ENCODE peak calls at places on chromosome 19, in eight cellular contexts. One of them, this sample, is unnamed.

GRCh38 chr19:58406818-58407657 is 1.4 kb upstream of the ZNF584 start:
- DNase-seq in trophoblast cell: no peak
- DNase-seq in AG09319: no peak
- DNase-seq in GM03348: no peak
- DNase-seq in GM04504: no peak
- DNase-seq in activated CD4-positive, alpha-beta T cell treated with anti-CD3 and anti-CD28 coated beads, Interleukin-2, amount 50 U/mL, for 48 hours: no peak
- DNase-seq in renal cortical epithelial cell: no peak
- DNase-seq in heart left ventricle: no peak
- DNase-seq in this sample: no peak

GRCh38 chr19:39138221-39139211 is 12.9 kb downstream of the PAK4 start:
- DNase-seq in trophoblast cell: no peak
- DNase-seq in AG09319: no peak
- DNase-seq in GM03348: no peak
- DNase-seq in GM04504: no peak
- DNase-seq in activated CD4-positive, alpha-beta T cell treated with anti-CD3 and anti-CD28 coated beads, Interleukin-2, amount 50 U/mL, for 48 hours: no peak
- DNase-seq in renal cortical epithelial cell: no peak
- DNase-seq in heart left ventricle: no peak
- DNase-seq in this sample: no peak

GRCh38 chr19:4007836-4008539 is 452 bp downstream of the PIAS4 start:
- DNase-seq in trophoblast cell: no peak
- DNase-seq in AG09319: no peak
- DNase-seq in GM03348: peak
- DNase-seq in GM04504: no peak
- DNase-seq in activated CD4-positive, alpha-beta T cell treated with anti-CD3 and anti-CD28 coated beads, Interleukin-2, amount 50 U/mL, for 48 hours: peak
- DNase-seq in renal cortical epithelial cell: no peak
- DNase-seq in heart left ventricle: no peak
- DNase-seq in this sample: no peak

GRCh38 chr19:31344403-31344802 is 4.8 kb downstream of the TSHZ3 start:
- DNase-seq in trophoblast cell: no peak
- DNase-seq in AG09319: no peak
- DNase-seq in GM03348: no peak
- DNase-seq in GM04504: no peak
- DNase-seq in activated CD4-positive, alpha-beta T cell treated with anti-CD3 and anti-CD28 coated beads, Interleukin-2, amount 50 U/mL, for 48 hours: no peak
- DNase-seq in renal cortical epithelial cell: no peak
- DNase-seq in heart left ventricle: no peak
- DNase-seq in this sample: no peak

GRCh38 chr19:2983351-2984195 is 6.2 kb downstream of the TLE6 start:
- DNase-seq in trophoblast cell: peak
- DNase-seq in AG09319: no peak
- DNase-seq in GM03348: peak
- DNase-seq in GM04504: peak
- DNase-seq in activated CD4-positive, alpha-beta T cell treated with anti-CD3 and anti-CD28 coated beads, Interleukin-2, amount 50 U/mL, for 48 hours: no peak
- DNase-seq in renal cortical epithelial cell: peak
- DNase-seq in heart left ventricle: peak
- DNase-seq in this sample: no peak

GRCh38 chr19:41758846-41759245 is 3.5 kb downstream of the CEACAM6 start:
- DNase-seq in trophoblast cell: no peak
- DNase-seq in AG09319: no peak
- DNase-seq in GM03348: no peak
- DNase-seq in GM04504: no peak
- DNase-seq in activated CD4-positive, alpha-beta T cell treated with anti-CD3 and anti-CD28 coated beads, Interleukin-2, amount 50 U/mL, for 48 hours: no peak
- DNase-seq in renal cortical epithelial cell: no peak
- DNase-seq in heart left ventricle: no peak
- DNase-seq in this sample: no peak

GRCh38 chr19:51660975-51661600 is 14.5 kb upstream of the SIGLEC14 start:
- DNase-seq in trophoblast cell: peak
- DNase-seq in AG09319: no peak
- DNase-seq in GM03348: peak
- DNase-seq in GM04504: peak
- DNase-seq in activated CD4-positive, alpha-beta T cell treated with anti-CD3 and anti-CD28 coated beads, Interleukin-2, amount 50 U/mL, for 48 hours: peak
- DNase-seq in renal cortical epithelial cell: peak
- DNase-seq in heart left ventricle: peak
- DNase-seq in this sample: peak

GRCh38 chr19:54206831-54207177 is 6.1 kb downstream of the RPS9 start:
- DNase-seq in trophoblast cell: no peak
- DNase-seq in AG09319: no peak
- DNase-seq in GM03348: no peak
- DNase-seq in GM04504: no peak
- DNase-seq in activated CD4-positive, alpha-beta T cell treated with anti-CD3 and anti-CD28 coated beads, Interleukin-2, amount 50 U/mL, for 48 hours: peak
- DNase-seq in renal cortical epithelial cell: no peak
- DNase-seq in heart left ventricle: no peak
- DNase-seq in this sample: no peak

GRCh38 chr19:31270897-31271568 is 78.2 kb downstream of the TSHZ3 start:
- DNase-seq in trophoblast cell: no peak
- DNase-seq in AG09319: no peak
- DNase-seq in GM03348: peak
- DNase-seq in GM04504: no peak
- DNase-seq in activated CD4-positive, alpha-beta T cell treated with anti-CD3 and anti-CD28 coated beads, Interleukin-2, amount 50 U/mL, for 48 hours: no peak
- DNase-seq in renal cortical epithelial cell: peak
- DNase-seq in heart left ventricle: no peak
- DNase-seq in this sample: no peak

GRCh38 chr19:29495091-29495490 is 30.7 kb upstream of the VSTM2B start:
- DNase-seq in trophoblast cell: no peak
- DNase-seq in AG09319: no peak
- DNase-seq in GM03348: no peak
- DNase-seq in GM04504: no peak
- DNase-seq in activated CD4-positive, alpha-beta T cell treated with anti-CD3 and anti-CD28 coated beads, Interleukin-2, amount 50 U/mL, for 48 hours: no peak
- DNase-seq in renal cortical epithelial cell: no peak
- DNase-seq in heart left ventricle: no peak
- DNase-seq in this sample: no peak

GRCh38 chr19:40035996-40036395 is 20.0 kb downstream of the ZNF780B start:
- DNase-seq in trophoblast cell: no peak
- DNase-seq in AG09319: no peak
- DNase-seq in GM03348: no peak
- DNase-seq in GM04504: no peak
- DNase-seq in activated CD4-positive, alpha-beta T cell treated with anti-CD3 and anti-CD28 coated beads, Interleukin-2, amount 50 U/mL, for 48 hours: no peak
- DNase-seq in renal cortical epithelial cell: no peak
- DNase-seq in heart left ventricle: no peak
- DNase-seq in this sample: no peak

This sample was measured in non-pigmented ciliary epithelial cell.